ENCODE peak calls at places on chromosomes 1 and 21, in eight cellular contexts. V is K562, G is GM23248, X is H9, S is fibroblast of lung, R is HCT116, P is mesendoderm, M is endodermal cell. B is an unnamed sample.

GRCh38 chr1:1361982-1362423 is 3.6 kb upstream of the MXRA8 start:
- DNase-seq in V (no peak), G (peak; percentile 95), X (peak; percentile 61), S (peak; percentile 87), R (no peak), P (peak; percentile 84), M (peak; percentile 82), B (peak; percentile 90)

GRCh38 chr1:31479801-31480200 is 66.8 kb downstream of the SERINC2 start:
- DNase-seq in V (no peak), G (peak; percentile 61), X (no peak), S (peak; percentile 55), R (no peak), P (no peak), M (no peak), B (no peak)

GRCh38 chr1:41773144-41773571 is 145.6 kb downstream of the HIVEP3 start:
- DNase-seq in V (no peak), G (peak; percentile 91), X (no peak), S (peak; percentile 72), R (no peak), P (no peak), M (no peak), B (no peak)

GRCh38 chr1:107821340-107821739 is 143.6 kb downstream of the VAV3 start:
- DNase-seq in V (no peak), G (no peak), X (no peak), S (no peak), R (no peak), P (no peak), M (no peak), B (no peak)

GRCh38 chr1:9960705-9961562 is 17.7 kb downstream of the NMNAT1 start:
- DNase-seq in V (no peak), G (no peak), X (peak; percentile 69), S (peak; percentile 3), R (no peak), P (no peak), M (peak; percentile 66), B (no peak)

GRCh38 chr21:16269497-16269896 is 539.7 kb downstream of the USP25 start:
- DNase-seq in V (no peak), G (no peak), X (no peak), S (no peak), R (no peak), P (no peak), M (no peak), B (no peak)

GRCh38 chr1:197467881-197468280 is 199.8 kb downstream of the CRB1 start:
- DNase-seq in V (no peak), G (peak; percentile 51), X (no peak), S (peak; percentile 92), R (no peak), P (no peak), M (no peak), B (no peak)

GRCh38 chr1:160724445-160725242 is 13.0 kb upstream of the CD48 start:
- DNase-seq in V (no peak), G (peak; percentile 8), X (no peak), S (no peak), R (no peak), P (peak; percentile 41), M (no peak), B (no peak)

GRCh38 chr1:109838838-109839240 is 71.8 kb upstream of the CSF1 start:
- DNase-seq in V (no peak), G (peak; percentile 77), X (no peak), S (peak; percentile 69), R (peak; percentile 32), P (no peak), M (peak; percentile 24), B (no peak)

GRCh38 chr1:233998926-233999325 is 94.5 kb downstream of the SLC35F3 start:
- DNase-seq in V (no peak), G (no peak), X (no peak), S (no peak), R (no peak), P (no peak), M (no peak), B (no peak)

GRCh38 chr1:185654199-185654951 is 79.8 kb upstream of the HMCN1 start:
- DNase-seq in V (no peak), G (no peak), X (no peak), S (peak; percentile 51), R (no peak), P (peak; percentile 70), M (no peak), B (no peak)

GRCh38 chr1:201696217-201696761 is 132.7 kb upstream of the IPO9 start:
- DNase-seq in V (no peak), G (peak; percentile 97), X (no peak), S (peak; percentile 95), R (no peak), P (no peak), M (no peak), B (no peak)

GRCh38 chr1:169689395-169689794 is 22.0 kb downstream of the SELL start:
- DNase-seq in V (no peak), G (no peak), X (no peak), S (no peak), R (no peak), P (no peak), M (no peak), B (no peak)

GRCh38 chr1:174949061-174949460 is 50.7 kb upstream of the CACYBP start:
- DNase-seq in V (no peak), G (no peak), X (no peak), S (no peak), R (no peak), P (no peak), M (no peak), B (no peak)

GRCh38 chr1:23561076-23561812 is 1.9 kb upstream of the ID3 start:
- DNase-seq in V (no peak), G (no peak), X (no peak), S (peak; percentile 36), R (no peak), P (no peak), M (no peak), B (no peak)

GRCh38 chr1:110262846-110263631 is 52.9 kb downstream of the KCNC4 start:
- DNase-seq in V (peak; percentile 30), G (no peak), X (no peak), S (no peak), R (no peak), P (no peak), M (no peak), B (no peak)

GRCh38 chr1:31694910-31695300 is 8.9 kb downstream of the COL16A1 start:
- DNase-seq in V (no peak), G (no peak), X (no peak), S (no peak), R (no peak), P (no peak), M (no peak), B (peak; percentile 50)

GRCh38 chr1:38455829-38456563 is 403.6 kb downstream of the RRAGC start:
- DNase-seq in V (no peak), G (no peak), X (no peak), S (peak; percentile 61), R (no peak), P (no peak), M (no peak), B (no peak)

GRCh38 chr1:195723796-195724194 is 884.4 kb downstream of the KCNT2 start:
- DNase-seq in V (no peak), G (no peak), X (no peak), S (no peak), R (no peak), P (no peak), M (no peak), B (no peak)

GRCh38 chr1:6971048-6971447 is 185.8 kb downstream of the CAMTA1 start:
- DNase-seq in V (no peak), G (peak; percentile 59), X (peak; percentile 16), S (peak; percentile 74), R (no peak), P (no peak), M (no peak), B (peak; percentile 24)

DNA sequence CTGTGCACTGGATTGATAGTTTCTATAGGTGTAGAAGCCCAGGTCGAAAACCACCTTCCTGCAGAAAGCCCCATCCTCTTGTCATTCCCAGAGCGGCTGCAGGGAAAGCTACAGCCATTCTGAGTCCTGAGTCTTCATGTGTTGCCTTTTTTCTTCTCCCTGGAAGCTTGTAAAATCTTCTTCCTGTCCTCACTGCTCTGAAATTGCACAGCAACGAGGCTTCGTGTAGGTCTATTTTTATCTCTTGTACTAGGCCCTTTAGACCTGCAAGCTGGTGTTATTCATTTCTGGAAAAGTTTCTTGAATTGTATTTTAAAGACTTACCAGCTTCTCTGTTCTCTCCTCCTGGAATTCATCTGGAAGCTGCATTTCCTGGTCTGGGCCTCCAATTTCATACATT is 44.2 kb upstream of the ETS2 start:
- DNase-seq in V (no peak), G (no peak), X (no peak), S (no peak), R (no peak), P (no peak), M (no peak), B (no peak)
- H3K9ac ChIP-seq in V (no peak overlapping the region), G (no peak overlapping the region), X (no peak overlapping the region), S (no peak overlapping the region), R (no peak overlapping the region), P (no peak overlapping the region), M (no peak overlapping the region), B (no peak overlapping the region)

GRCh38 chr1:229844675-229845074 is 218.6 kb downstream of the URB2 start:
- DNase-seq in V (no peak), G (no peak), X (no peak), S (no peak), R (no peak), P (no peak), M (no peak), B (no peak)
- H3K27ac ChIP-seq in V (no peak overlapping the region), G (no peak overlapping the region), X (no peak overlapping the region), S (no peak overlapping the region), R (no peak overlapping the region), P (no peak overlapping the region), M (no peak overlapping the region), B (no peak overlapping the region)

DNA sequence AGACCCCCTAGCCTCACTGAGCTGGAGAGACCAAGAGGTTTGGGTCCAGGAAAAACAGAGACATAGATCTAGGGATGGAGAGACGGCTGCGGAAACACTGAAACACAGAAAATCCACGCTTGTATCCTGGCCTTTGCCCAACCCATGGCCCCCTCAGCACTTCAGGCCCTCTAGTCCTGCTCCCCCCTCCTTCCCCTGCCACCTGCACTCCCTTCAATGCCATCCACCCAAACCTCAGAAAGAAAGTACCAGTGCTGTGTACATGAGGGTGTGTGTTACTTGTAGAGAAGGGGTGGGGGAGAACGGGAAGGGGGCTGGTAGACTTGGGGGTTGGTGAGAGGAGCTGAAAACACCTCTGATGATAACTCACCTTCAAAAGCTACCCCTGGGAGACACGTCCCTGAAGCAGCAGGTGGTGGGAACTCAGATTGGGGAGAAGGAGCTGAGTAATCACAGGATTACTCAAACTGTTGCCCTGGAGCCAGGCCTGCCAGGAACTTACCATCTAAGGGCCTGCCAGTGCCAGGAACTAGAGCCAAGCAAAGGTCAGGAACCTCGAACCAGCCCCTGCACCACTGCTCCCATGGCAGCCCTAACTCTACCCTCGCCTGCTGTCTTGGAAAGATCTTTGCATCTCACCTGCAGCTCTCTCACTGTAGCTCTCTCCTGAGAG is 11.5 kb downstream of the RORC start:
- DNase-seq in V (no peak), G (peak; percentile 54), X (no peak), S (no peak), R (no peak), P (no peak), M (no peak), B (no peak)
- H3K4me1 ChIP-seq in V (peaks cover 3% of the 10 kb centered on the region), G (no peaks in the 10 kb centered on the region), X (no peaks in the 10 kb centered on the region), S (no peaks in the 10 kb centered on the region), R (no peaks in the 10 kb centered on the region), P (peaks cover 10% of the 10 kb centered on the region), M (no peaks in the 10 kb centered on the region), B (peaks cover 5% of the 10 kb centered on the region)

DNA sequence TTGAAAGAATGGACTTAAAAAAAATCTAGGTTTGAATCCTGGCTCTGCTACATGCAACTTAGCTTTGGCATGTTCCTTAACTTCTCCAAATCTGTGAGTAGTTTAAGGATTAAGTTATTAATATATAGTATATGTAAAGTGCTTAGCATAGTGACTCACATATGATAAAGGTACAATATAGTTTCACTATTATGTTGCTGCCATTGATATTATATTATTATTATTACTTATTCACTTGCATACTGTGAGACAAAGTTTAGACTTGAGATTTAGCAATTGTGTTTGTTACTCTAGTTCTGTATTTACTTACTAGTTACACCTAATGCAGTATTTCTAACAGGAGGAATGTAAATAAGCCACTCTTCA is 25.7 kb downstream of the RGS7 start:
- DNase-seq in V (no peak), G (no peak), X (no peak), S (no peak), R (no peak), P (no peak), M (no peak), B (no peak)
- H3K9ac ChIP-seq in V (no peak overlapping the region), G (no peak overlapping the region), X (no peak overlapping the region), S (no peak overlapping the region), R (no peak overlapping the region), P (no peak overlapping the region), M (no peak overlapping the region), B (no peak overlapping the region)

B was measured in kidney.